ENCODE peak calls at places on chromosomes 12 and 14, in seven cellular contexts. R is EL; T is HT-29; J is adipocyte; Y is foreskin fibroblast; L is stimulated activated CD8-positive, alpha-beta memory T cell treated with anti-CD3 and anti-CD28 coated beads, Interleukin-4, amount 100 ng/mL, for 24 hours; B is T follicular helper cell. D is an unnamed sample.

GRCh38 chr14:89787525-89787924 is 167.0 kb downstream of the EFCAB11 start:
- DNase-seq in L (no peak), R (peak; percentile 46), T (no peak), J (peak; percentile 19), Y (no peak), B (no peak), D (no peak)

GRCh38 chr12:2179953-2180736 is 127.4 kb downstream of the CACNA1C start:
- DNase-seq in Y (peak; percentile 97), J (peak; percentile 93), B (no peak), L (no peak), R (peak; percentile 96), T (no peak), D (no peak)

GRCh38 chr12:116043673-116044072 is 233.8 kb downstream of the MED13L start:
- DNase-seq in Y (no peak), L (no peak), R (no peak), J (no peak), T (no peak), B (no peak), D (no peak)

GRCh38 chr12:19223018-19223417 is 93.5 kb downstream of the PLEKHA5 start:
- DNase-seq in R (peak; percentile 20), T (peak; percentile 48), L (no peak), Y (no peak), B (no peak), J (peak; percentile 30), D (no peak)

GRCh38 chr14:99325016-99325415 is 53.0 kb upstream of the BCL11B start:
- DNase-seq in B (no peak), L (no peak), Y (no peak), J (no peak), T (no peak), R (no peak), D (no peak)

GRCh38 chr14:29905549-29905948 is 22.1 kb downstream of the PRKD1 start:
- DNase-seq in J (no peak), Y (no peak), T (no peak), B (no peak), R (no peak), L (no peak), D (no peak)

GRCh38 chr12:99453831-99454538 is 193.6 kb upstream of the GARIN6 start:
- DNase-seq in Y (no peak), B (no peak), J (peak; percentile 56), R (no peak), T (no peak), L (no peak), D (no peak)

GRCh38 chr12:45586486-45586885 is 143.0 kb upstream of the ARID2 start:
- DNase-seq in L (no peak), B (no peak), Y (no peak), T (no peak), R (no peak), J (no peak), D (no peak)

GRCh38 chr12:78703820-78704525 is 160.6 kb upstream of the SYT1 start:
- DNase-seq in J (peak; percentile 75), Y (peak; percentile 84), T (peak; percentile 29), R (peak; percentile 90), B (no peak), L (no peak), D (no peak)

GRCh38 chr14:102363182-102363952 is 626 bp downstream of the TECPR2 start:
- DNase-seq in L (peak; percentile 7), J (peak; percentile 80), Y (peak; percentile 73), B (peak; percentile 2), T (peak; percentile 12), R (peak; percentile 72), D (no peak)

GRCh38 chr12:19757317-19757877 is 318.1 kb downstream of the AEBP2 start:
- DNase-seq in T (peak; percentile 37), L (no peak), B (no peak), R (peak; percentile 48), Y (peak; percentile 55), J (peak; percentile 79), D (no peak)

GRCh38 chr12:47222960-47223847 is 143.4 kb upstream of the AMIGO2 start:
- DNase-seq in T (peak; percentile 48), L (no peak), Y (no peak), B (no peak), J (no peak), R (no peak), D (no peak)

GRCh38 chr12:14244876-14245669 is 120.4 kb upstream of the ATF7IP start:
- DNase-seq in R (no peak), T (no peak), Y (no peak), B (no peak), J (no peak), L (no peak), D (no peak)

GRCh38 chr14:90632868-90633267 is 183.4 kb downstream of the TTC7B start:
- DNase-seq in Y (no peak), T (no peak), J (no peak), B (no peak), R (no peak), L (no peak), D (no peak)

GRCh38 chr12:32964981-32965585 is 68.5 kb upstream of the PKP2 start:
- DNase-seq in Y (no peak), J (no peak), B (no peak), T (no peak), L (no peak), R (no peak), D (no peak)

GRCh38 chr14:23827100-23827892 is 126.3 kb upstream of the DHRS4 start:
- DNase-seq in R (no peak), L (no peak), B (no peak), T (no peak), J (no peak), Y (no peak), D (no peak)

GRCh38 chr14:88233915-88234314 is 89.2 kb downstream of the KCNK10 start:
- DNase-seq in R (peak; percentile 16), T (peak; percentile 38), J (no peak), L (no peak), Y (no peak), B (no peak), D (no peak)

GRCh38 chr12:8226355-8226754 is 1.1 kb downstream of the FAM90A1 start:
- DNase-seq in B (no peak), T (no peak), Y (no peak), J (no peak), L (no peak), R (no peak), D (no peak)

GRCh38 chr14:94382099-94382498 is 6.3 kb downstream of the SERPINA1 start:
- DNase-seq in J (no peak), Y (no peak), R (no peak), L (no peak), T (no peak), B (no peak), D (no peak)

GRCh38 chr12:48690990-48691389 is 9.0 kb upstream of the KANSL2 start:
- DNase-seq in J (no peak), Y (no peak), R (no peak), T (no peak), B (no peak), L (no peak), D (no peak)

GRCh38 chr14:61749867-61750266 is 12.4 kb upstream of the SNAPC1 start:
- DNase-seq in Y (no peak), T (peak; percentile 45), L (no peak), R (no peak), B (no peak), J (no peak), D (no peak)

GRCh38 chr14:81765654-81766275 is 232.1 kb upstream of the SEL1L start:
- DNase-seq in J (no peak), B (no peak), Y (no peak), R (no peak), T (no peak), L (no peak), D (no peak)

D was measured in NK-92 treated with Interleukin-12 subunit alpha and Interleukin-12 subunit beta, amount 100 ng/mL, for 24 hours.